ENCODE peak calls at places on chromosome 17, in four cellular contexts. One of them, this sample, is unnamed.
A peak's percentile ranks its signal among the peaks of the same experiment; 100 is the strongest.

GRCh38 chr17:65750678-65751077 is 189.2 kb upstream of the AXIN2 start:
- DNase-seq in sigmoid colon: peak; percentile 73
- DNase-seq in AG10803: peak; percentile 96
- DNase-seq in endodermal cell: no peak
- DNase-seq in this sample: peak; percentile 93

GRCh38 chr17:78818932-78819331 is 21.7 kb downstream of the USP36 start:
- DNase-seq in sigmoid colon: no peak
- DNase-seq in AG10803: no peak
- DNase-seq in endodermal cell: no peak
- DNase-seq in this sample: no peak

GRCh38 chr17:57257213-57257873 is 1.0 kb downstream of the MSI2 start:
- DNase-seq in sigmoid colon: no peak
- DNase-seq in AG10803: no peak
- DNase-seq in endodermal cell: no peak
- DNase-seq in this sample: no peak

GRCh38 chr17:8056232-8056975 is 17.5 kb downstream of the ALOX15B start:
- DNase-seq in sigmoid colon: peak; percentile 75
- DNase-seq in AG10803: peak; percentile 63
- DNase-seq in endodermal cell: peak; percentile 53
- DNase-seq in this sample: peak; percentile 95

GRCh38 chr17:65332375-65332774 is 195.2 kb downstream of the RGS9 start:
- DNase-seq in sigmoid colon: no peak
- DNase-seq in AG10803: peak; percentile 60
- DNase-seq in endodermal cell: no peak
- DNase-seq in this sample: peak; percentile 15

GRCh38 chr17:76793775-76794174 is 55.9 kb downstream of the MFSD11 start:
- DNase-seq in sigmoid colon: no peak
- DNase-seq in AG10803: peak; percentile 23
- DNase-seq in endodermal cell: peak; percentile 80
- DNase-seq in this sample: peak; percentile 38

GRCh38 chr17:77862890-77863813 is 95.4 kb upstream of the TNRC6C start:
- DNase-seq in sigmoid colon: no peak
- DNase-seq in AG10803: no peak
- DNase-seq in endodermal cell: no peak
- DNase-seq in this sample: no peak

GRCh38 chr17:83012873-83013778 is 66.3 kb upstream of the METRNL start:
- DNase-seq in sigmoid colon: no peak
- DNase-seq in AG10803: peak; percentile 92
- DNase-seq in endodermal cell: peak; percentile 36
- DNase-seq in this sample: peak; percentile 37

GRCh38 chr17:68570531-68570930 is 30.6 kb downstream of the FAM20A start:
- DNase-seq in sigmoid colon: no peak
- DNase-seq in AG10803: peak; percentile 35
- DNase-seq in endodermal cell: no peak
- DNase-seq in this sample: no peak

GRCh38 chr17:45262516-45263476 is 902 bp upstream of the SPATA32 start:
- DNase-seq in sigmoid colon: peak; percentile 69
- DNase-seq in AG10803: peak; percentile 39
- DNase-seq in endodermal cell: no peak
- DNase-seq in this sample: peak; percentile 52

GRCh38 chr17:7862692-7863437 is 5.1 kb downstream of the CYB5D1 start:
- DNase-seq in sigmoid colon: peak; percentile 74
- DNase-seq in AG10803: peak; percentile 48
- DNase-seq in endodermal cell: peak; percentile 91
- DNase-seq in this sample: peak; percentile 70

GRCh38 chr17:40371261-40371929 is 6.9 kb upstream of the GJD3 start:
- DNase-seq in sigmoid colon: no peak
- DNase-seq in AG10803: no peak
- DNase-seq in endodermal cell: peak; percentile 74
- DNase-seq in this sample: no peak

GRCh38 chr17:4582691-4583090 is 1.6 kb upstream of the SMTNL2 start:
- DNase-seq in sigmoid colon: no peak
- DNase-seq in AG10803: no peak
- DNase-seq in endodermal cell: peak; percentile 62
- DNase-seq in this sample: no peak

GRCh38 chr17:56808503-56808902 is 25.2 kb downstream of the C17orf67 start:
- DNase-seq in sigmoid colon: no peak
- DNase-seq in AG10803: no peak
- DNase-seq in endodermal cell: no peak
- DNase-seq in this sample: no peak

GRCh38 chr17:78330570-78331224 is 29.2 kb downstream of the SOCS3 start:
- DNase-seq in sigmoid colon: no peak
- DNase-seq in AG10803: no peak
- DNase-seq in endodermal cell: no peak
- DNase-seq in this sample: no peak

GRCh38 chr17:60529806-60530205 is 3.8 kb upstream of the APPBP2 start:
- DNase-seq in sigmoid colon: no peak
- DNase-seq in AG10803: no peak
- DNase-seq in endodermal cell: peak; percentile 29
- DNase-seq in this sample: no peak

GRCh38 chr17:10668771-10669170 is 11.7 kb upstream of the MYH3 start:
- DNase-seq in sigmoid colon: no peak
- DNase-seq in AG10803: peak; percentile 51
- DNase-seq in endodermal cell: no peak
- DNase-seq in this sample: peak; percentile 7

GRCh38 chr17:57356722-57357391 is 100.5 kb downstream of the MSI2 start:
- DNase-seq in sigmoid colon: no peak
- DNase-seq in AG10803: no peak
- DNase-seq in endodermal cell: peak; percentile 71
- DNase-seq in this sample: no peak

GRCh38 chr17:82391496-82392066 is 20.0 kb downstream of the UTS2R start:
- DNase-seq in sigmoid colon: no peak
- DNase-seq in AG10803: no peak
- DNase-seq in endodermal cell: no peak
- DNase-seq in this sample: no peak

GRCh38 chr17:18197535-18198194 is 14.0 kb downstream of the ALKBH5 start:
- DNase-seq in sigmoid colon: no peak
- DNase-seq in AG10803: no peak
- DNase-seq in endodermal cell: no peak
- DNase-seq in this sample: no peak

GRCh38 chr17:31715436-31715835 is 143.6 kb downstream of the COPRS start:
- DNase-seq in sigmoid colon: no peak
- DNase-seq in AG10803: no peak
- DNase-seq in endodermal cell: no peak
- DNase-seq in this sample: no peak

GRCh38 chr17:73232587-73233373 is 28.9 kb downstream of the CPSF4L start:
- DNase-seq in sigmoid colon: peak; percentile 70
- DNase-seq in AG10803: peak; percentile 15
- DNase-seq in endodermal cell: no peak
- DNase-seq in this sample: peak; percentile 27

GRCh38 chr17:31266042-31266441 is 31.0 kb downstream of the OMG start:
- DNase-seq in sigmoid colon: no peak
- DNase-seq in AG10803: no peak
- DNase-seq in endodermal cell: no peak
- DNase-seq in this sample: no peak

GRCh38 chr17:54666559-54666958 is 234.1 kb upstream of the TOM1L1 start:
- DNase-seq in sigmoid colon: no peak
- DNase-seq in AG10803: no peak
- DNase-seq in endodermal cell: no peak
- DNase-seq in this sample: no peak

GRCh38 chr17:58693751-58694150 is 1.3 kb downstream of the RAD51C start:
- DNase-seq in sigmoid colon: no peak
- DNase-seq in AG10803: no peak
- DNase-seq in endodermal cell: no peak
- DNase-seq in this sample: no peak
- H3K4me3 ChIP-seq in sigmoid colon: no peak overlapping the region
- H3K4me3 ChIP-seq in AG10803: no peak overlapping the region
- H3K4me3 ChIP-seq in endodermal cell: peak overlapping the region; percentile 87
- H3K4me3 ChIP-seq in this sample: no peak overlapping the region

GRCh38 chr17:2610640-2611175 is 17.3 kb downstream of the PAFAH1B1 start:
- DNase-seq in sigmoid colon: no peak
- DNase-seq in AG10803: no peak
- DNase-seq in endodermal cell: no peak
- DNase-seq in this sample: no peak

GRCh38 chr17:2610195-2610594 is 16.7 kb downstream of the PAFAH1B1 start:
- DNase-seq in sigmoid colon: no peak
- DNase-seq in AG10803: no peak
- DNase-seq in endodermal cell: no peak
- DNase-seq in this sample: no peak

GRCh38 chr17:2611627-2612026 is 18.2 kb downstream of the PAFAH1B1 start:
- DNase-seq in sigmoid colon: no peak
- DNase-seq in AG10803: no peak
- DNase-seq in endodermal cell: no peak
- DNase-seq in this sample: no peak

GRCh38 chr17:2608350-2608913 is 15.0 kb downstream of the PAFAH1B1 start:
- DNase-seq in sigmoid colon: no peak
- DNase-seq in AG10803: no peak
- DNase-seq in endodermal cell: no peak
- DNase-seq in this sample: no peak

GRCh38 chr17:2609091-2609490 is 15.6 kb downstream of the PAFAH1B1 start:
- DNase-seq in sigmoid colon: no peak
- DNase-seq in AG10803: no peak
- DNase-seq in endodermal cell: no peak
- DNase-seq in this sample: no peak
- TF ChIP-seq CTCF in sigmoid colon: no peak
- TF ChIP-seq CTCF in AG10803: no peak
- TF ChIP-seq CTCF in endodermal cell: peak; percentile 18
- TF ChIP-seq CTCF in this sample: no peak

DNA sequence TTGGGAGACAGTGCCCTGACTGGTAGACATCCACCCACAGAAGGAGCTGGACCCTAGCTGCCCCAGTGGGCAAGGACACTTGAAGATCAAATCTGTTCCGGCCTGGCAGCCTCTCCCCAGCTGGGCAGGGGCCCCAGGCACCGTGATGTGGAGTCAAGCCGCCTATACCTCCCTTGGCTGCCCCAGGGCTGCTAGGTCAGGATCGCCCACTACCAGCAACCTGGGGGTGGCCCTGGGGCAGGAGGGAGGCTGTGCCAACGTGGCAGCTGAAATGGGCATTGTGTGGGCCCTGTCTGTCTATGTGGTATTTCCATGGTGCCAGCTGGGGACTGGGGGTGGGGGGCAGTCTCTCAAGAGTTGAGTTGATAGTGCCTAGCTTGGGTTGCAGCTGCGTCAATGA is 941 bp downstream of the PDK2 start:
- DNase-seq in sigmoid colon: no peak
- DNase-seq in AG10803: no peak
- DNase-seq in endodermal cell: no peak
- DNase-seq in this sample: no peak
- H3K4me3 ChIP-seq in sigmoid colon: peak overlapping the region; percentile 91
- H3K4me3 ChIP-seq in AG10803: peak overlapping the region; percentile 91
- H3K4me3 ChIP-seq in endodermal cell: peak overlapping the region; percentile 89
- H3K4me3 ChIP-seq in this sample: peak overlapping the region; percentile 92

DNA sequence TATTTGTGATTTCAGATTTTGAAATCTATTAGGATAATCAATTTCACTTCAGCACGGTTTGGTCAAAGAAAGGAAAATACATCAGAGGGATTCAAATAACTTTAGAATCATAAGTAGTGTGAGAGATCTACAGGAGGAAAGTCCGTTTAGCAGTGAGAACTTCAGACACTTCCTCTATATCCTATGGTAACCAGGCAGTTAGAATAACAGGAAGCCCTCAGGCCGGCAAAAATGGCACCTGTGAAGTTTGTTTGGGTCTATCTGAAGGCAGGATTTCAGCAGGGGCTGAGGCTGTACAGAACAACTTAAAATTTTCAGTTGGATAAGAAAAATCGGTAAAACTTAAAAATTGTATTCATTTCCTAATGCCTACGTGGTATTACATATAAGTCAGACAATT is 24.9 kb downstream of the KCNJ16 start:
- DNase-seq in sigmoid colon: no peak
- DNase-seq in AG10803: no peak
- DNase-seq in endodermal cell: no peak
- DNase-seq in this sample: no peak
- TF ChIP-seq CTCF in sigmoid colon: no peak
- TF ChIP-seq CTCF in AG10803: no peak
- TF ChIP-seq CTCF in endodermal cell: no peak
- TF ChIP-seq CTCF in this sample: no peak

GRCh38 chr17:43562679-43563146 is 16.6 kb upstream of the ETV4 start:
- DNase-seq in sigmoid colon: peak; percentile 73
- DNase-seq in AG10803: no peak
- DNase-seq in endodermal cell: peak; percentile 80
- DNase-seq in this sample: no peak
- H3K4me3 ChIP-seq in sigmoid colon: no peak overlapping the region
- H3K4me3 ChIP-seq in AG10803: no peak overlapping the region
- H3K4me3 ChIP-seq in endodermal cell: peak overlapping the region; percentile 37
- H3K4me3 ChIP-seq in this sample: no peak overlapping the region

GRCh38 chr17:51585514-51586104 is 325.3 kb downstream of the UTP18 start:
- DNase-seq in sigmoid colon: no peak
- DNase-seq in AG10803: no peak
- DNase-seq in endodermal cell: peak; percentile 90
- DNase-seq in this sample: no peak
- TF ChIP-seq CTCF in sigmoid colon: no peak
- TF ChIP-seq CTCF in AG10803: no peak
- TF ChIP-seq CTCF in endodermal cell: peak; percentile 85
- TF ChIP-seq CTCF in this sample: peak; percentile 1

GRCh38 chr17:74452027-74452840 is 14.2 kb upstream of the CD300A start:
- DNase-seq in sigmoid colon: no peak
- DNase-seq in AG10803: no peak
- DNase-seq in endodermal cell: peak; percentile 75
- DNase-seq in this sample: no peak
- H3K4me3 ChIP-seq in sigmoid colon: no peak overlapping the region
- H3K4me3 ChIP-seq in AG10803: no peak overlapping the region
- H3K4me3 ChIP-seq in endodermal cell: no peak overlapping the region
- H3K4me3 ChIP-seq in this sample: no peak overlapping the region

GRCh38 chr17:35539659-35540026 is 2.2 kb upstream of the SLFN12L start:
- DNase-seq in sigmoid colon: no peak
- DNase-seq in AG10803: no peak
- DNase-seq in endodermal cell: no peak
- DNase-seq in this sample: no peak
- TF ChIP-seq CTCF in sigmoid colon: no peak
- TF ChIP-seq CTCF in AG10803: no peak
- TF ChIP-seq CTCF in endodermal cell: no peak
- TF ChIP-seq CTCF in this sample: no peak